ENCODE peak calls at places on chromosomes 2 and 18, in nine cellular contexts. K is GM23248, N is fibroblast of mammary gland, R is endodermal cell, Z is IMR-90, W is ovary, H is lower leg skin, B is aorta, U is cardiac muscle cell. I is an unnamed sample.

GRCh38 chr18:446941-447560 is 53.5 kb downstream of the COLEC12 start:
- DNase-seq in B (no peak), U (no peak), R (no peak), Z (peak), K (peak), H (no peak), W (no peak), N (peak), I (no peak)

GRCh38 chr2:108562274-108562673 is 28.0 kb downstream of the LIMS1 start:
- DNase-seq in W (no peak), R (no peak), Z (no peak), K (no peak), B (no peak), H (no peak), U (no peak), N (no peak), I (no peak)

GRCh38 chr2:23651187-23651983 is 266.4 kb downstream of the KLHL29 start:
- DNase-seq in W (no peak), U (no peak), R (no peak), H (no peak), Z (peak), B (no peak), N (peak), K (peak), I (no peak)

GRCh38 chr2:3557588-3558204 is 437 bp downstream of the RNASEH1 start:
- DNase-seq in U (no peak), B (no peak), W (no peak), Z (no peak), R (no peak), N (no peak), K (no peak), H (peak), I (no peak)

GRCh38 chr18:45403341-45404049 is 211.8 kb upstream of the SLC14A2 start:
- DNase-seq in N (peak), B (no peak), W (no peak), K (peak), R (no peak), H (no peak), U (no peak), Z (no peak), I (no peak)

GRCh38 chr2:26752636-26753035 is 11.4 kb upstream of the SLC35F6 start:
- DNase-seq in H (no peak), Z (no peak), R (no peak), U (no peak), B (no peak), K (peak), W (no peak), N (peak), I (peak)

GRCh38 chr18:74623047-74623816 is 25.6 kb downstream of the ZNF407 start:
- DNase-seq in B (no peak), U (no peak), K (peak), H (no peak), Z (peak), N (peak), W (peak), R (peak), I (no peak)

GRCh38 chr2:121707344-121707919 is 29.2 kb downstream of the NIFK start:
- DNase-seq in N (no peak), K (no peak), H (no peak), W (no peak), Z (no peak), R (no peak), U (no peak), B (no peak), I (no peak)

GRCh38 chr2:15610430-15610952 is 18.8 kb downstream of the DDX1 start:
- DNase-seq in H (no peak), K (no peak), U (no peak), B (no peak), N (no peak), Z (no peak), R (no peak), W (no peak), I (no peak)

GRCh38 chr2:20143263-20143662 is 81.7 kb downstream of the SDC1 start:
- DNase-seq in W (no peak), H (no peak), U (peak), B (no peak), K (peak), N (peak), Z (peak), R (no peak), I (no peak)

GRCh38 chr2:42618972-42619371 is 50.5 kb downstream of the MTA3 start:
- DNase-seq in K (peak), R (no peak), N (peak), W (no peak), H (no peak), B (no peak), Z (peak), U (no peak), I (no peak)

GRCh38 chr2:237438082-237438925 is 24.3 kb upstream of the COL6A3 start:
- DNase-seq in Z (no peak), B (no peak), K (peak), N (no peak), W (no peak), H (no peak), R (peak), U (no peak), I (no peak)

GRCh38 chr2:223772363-223772762 is 65.0 kb downstream of the AP1S3 start:
- DNase-seq in Z (no peak), R (no peak), K (no peak), W (no peak), B (no peak), H (no peak), N (no peak), U (no peak), I (no peak)

GRCh38 chr18:9708882-9709877 is 1.1 kb downstream of the RAB31 start:
- DNase-seq in H (peak), N (no peak), K (peak), W (peak), U (peak), Z (no peak), B (peak), R (peak), I (no peak)

GRCh38 chr18:3059272-3059671 is 46.3 kb upstream of the LPIN2 start:
- DNase-seq in Z (no peak), H (no peak), K (no peak), U (no peak), N (no peak), W (no peak), B (no peak), R (no peak), I (no peak)

GRCh38 chr2:204337638-204338037 is 207.6 kb upstream of the PARD3B start:
- DNase-seq in R (no peak), H (no peak), W (no peak), Z (no peak), N (no peak), U (no peak), K (no peak), B (no peak), I (no peak)

GRCh38 chr18:67243799-67244587 is 272.5 kb downstream of the DSEL start:
- DNase-seq in R (no peak), H (no peak), N (peak), B (no peak), Z (peak), K (peak), U (no peak), W (no peak), I (no peak)
- H3K4me3 ChIP-seq in R (no peak), H (no peak), N (peak), B (no peak), Z (peak), K (peak), U (no peak), W (no peak), I (no peak)

DNA sequence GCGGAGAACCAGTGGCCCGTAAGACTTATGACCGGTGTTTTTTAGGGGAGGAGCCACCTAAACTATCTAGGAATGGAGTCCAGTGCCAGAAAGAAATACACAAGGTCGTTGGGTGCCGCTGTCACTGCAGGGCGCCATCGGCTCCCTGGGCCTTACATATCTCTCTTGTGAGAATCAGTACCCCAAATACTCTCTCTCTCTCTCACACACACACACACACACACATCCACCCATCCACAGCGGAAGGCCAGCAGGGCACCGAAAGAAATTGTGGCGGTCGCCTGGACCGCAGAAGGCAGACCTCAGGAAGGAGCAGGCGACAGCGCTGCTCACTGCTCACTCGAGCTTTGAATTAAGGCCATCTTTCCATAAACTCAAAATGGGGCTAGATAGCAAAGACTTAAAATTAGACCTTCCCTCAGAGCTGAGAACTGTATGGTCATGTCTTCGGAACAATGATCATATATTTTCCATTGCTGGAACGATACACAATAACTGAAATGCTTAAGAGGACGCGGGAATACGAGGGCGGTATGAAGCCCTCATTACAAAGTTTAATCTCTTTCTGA is 10.3 kb downstream of the NR4A2 start:
- DNase-seq in R (no peak), N (no peak), U (peak), Z (no peak), B (no peak), W (no peak), H (no peak), K (no peak), I (no peak)
- H3K4me3 ChIP-seq in R (peak), N (no peak), U (peak), Z (no peak), B (peak), W (no peak), H (no peak), K (peak), I (no peak)

GRCh38 chr2:127703282-127703681 is 2.0 kb downstream of the SFT2D3 start:
- DNase-seq in N (no peak), B (no peak), K (no peak), U (no peak), W (no peak), Z (no peak), H (no peak), R (no peak), I (no peak)
- H3K4me3 ChIP-seq in N (no peak), B (no peak), K (no peak), U (no peak), W (no peak), Z (no peak), H (no peak), R (peak), I (peak)

GRCh38 chr18:78643981-78644380 is 335.6 kb upstream of the SALL3 start:
- DNase-seq in W (no peak), H (no peak), B (no peak), N (no peak), Z (no peak), K (no peak), R (no peak), U (no peak), I (no peak)

GRCh38 chr18:78640596-78640995 is 339.0 kb upstream of the SALL3 start:
- DNase-seq in Z (no peak), H (no peak), K (no peak), W (no peak), N (no peak), U (no peak), R (no peak), B (no peak), I (no peak)

GRCh38 chr18:78639597-78639950 is 340.0 kb upstream of the SALL3 start:
- DNase-seq in K (no peak), U (no peak), B (no peak), Z (no peak), W (no peak), R (no peak), N (no peak), H (peak), I (no peak)

GRCh38 chr18:78642561-78643398 is 336.8 kb upstream of the SALL3 start:
- DNase-seq in U (no peak), K (no peak), N (no peak), W (no peak), R (no peak), B (no peak), H (no peak), Z (no peak), I (no peak)

DNA sequence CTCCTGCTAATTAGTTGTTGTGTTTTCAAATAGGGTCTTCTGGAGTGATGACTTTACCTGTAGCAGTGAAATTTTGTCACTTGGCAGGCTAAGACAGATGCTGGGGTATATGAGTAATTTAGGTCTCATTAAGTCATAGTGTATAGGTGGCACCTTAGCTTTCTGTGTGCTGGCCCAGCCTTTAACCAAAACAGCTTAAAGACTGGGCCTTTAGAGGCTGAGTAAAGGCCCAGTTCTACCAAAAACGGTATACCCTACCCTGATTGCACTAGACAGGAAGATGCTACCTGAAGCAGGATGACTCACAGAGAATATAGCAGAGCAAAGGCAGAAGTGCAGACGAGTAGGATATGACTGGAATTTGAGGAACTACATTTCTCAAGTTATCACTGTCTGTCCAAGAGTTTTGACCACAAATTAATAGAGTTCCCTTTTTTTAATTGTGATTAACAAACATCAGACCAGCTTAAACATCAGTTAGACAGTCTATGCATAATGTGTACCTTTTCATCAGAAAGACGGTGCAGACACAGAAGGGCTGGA is 337.9 kb upstream of the SALL3 start:
- DNase-seq in U (no peak), N (no peak), W (no peak), Z (no peak), R (no peak), K (no peak), H (no peak), B (no peak), I (no peak)
- H3K4me3 ChIP-seq in U (no peak), N (no peak), W (no peak), Z (no peak), R (no peak), K (no peak), H (no peak), B (no peak), I (no peak)

I was measured in BE2C.